ENCODE peak calls at places on chromosomes 11 and 22, in nine cellular contexts. S is BJ, Y is HCT116, V is fibroblast of pulmonary artery, N is WTC11, I is B cell, J is psoas muscle, A is DND-41, R is body of pancreas. G is an unnamed sample.

GRCh38 chr11:44445500-44446340 is 119.7 kb upstream of the CD82 start:
- DNase-seq in A (no peak), V (no peak), N (peak), I (no peak), J (no peak), S (no peak), Y (no peak), R (no peak), G (no peak)

GRCh38 chr11:83521647-83522596 is 235.8 kb upstream of the CCDC90B start:
- DNase-seq in N (peak), J (no peak), Y (no peak), R (no peak), S (no peak), V (no peak), A (no peak), I (no peak), G (no peak)

GRCh38 chr11:126345759-126346585 is 9.5 kb upstream of the ST3GAL4 start:
- DNase-seq in V (peak), S (no peak), J (peak), I (no peak), R (peak), N (no peak), A (no peak), Y (no peak), G (no peak)

GRCh38 chr11:86577663-86578636 is 94.5 kb downstream of the ME3 start:
- DNase-seq in V (peak), R (peak), Y (peak), S (peak), A (no peak), I (no peak), N (no peak), J (peak), G (no peak)

GRCh38 chr11:64436025-64436424 is 77.1 kb downstream of the RPS6KA4 start:
- DNase-seq in J (no peak), S (no peak), N (no peak), V (no peak), Y (no peak), R (no peak), A (no peak), I (no peak), G (no peak)

GRCh38 chr11:18834754-18835466 is 43.3 kb upstream of the PTPN5 start:
- DNase-seq in Y (no peak), N (no peak), I (no peak), J (no peak), R (peak), V (no peak), S (no peak), A (no peak), G (no peak)

GRCh38 chr11:119100960-119101349 is 698 bp downstream of the DPAGT1 start:
- DNase-seq in A (no peak), I (no peak), N (peak), S (no peak), Y (no peak), R (no peak), V (no peak), J (no peak), G (no peak)

GRCh38 chr22:17964153-17964552 is 60.2 kb downstream of the MICAL3 start:
- DNase-seq in Y (no peak), A (no peak), I (no peak), R (no peak), N (no peak), S (no peak), V (no peak), J (no peak), G (no peak)

GRCh38 chr11:9528573-9529332 is 44.7 kb upstream of the WEE1 start:
- DNase-seq in R (no peak), V (no peak), I (no peak), N (no peak), Y (no peak), J (no peak), S (no peak), A (no peak), G (no peak)

GRCh38 chr11:117286588-117286987 is 4.6 kb upstream of the BACE1-AS start:
- DNase-seq in I (no peak), R (no peak), S (no peak), Y (no peak), N (no peak), V (no peak), A (no peak), J (no peak), G (no peak)

GRCh38 chr11:72752088-72752914 is at the start of gene ARAP1:
- DNase-seq in N (peak), A (peak), V (peak), S (no peak), J (peak), I (peak), R (peak), Y (peak), G (peak)

GRCh38 chr11:20034941-20035340 is 125.3 kb downstream of the DBX1 start:
- DNase-seq in V (no peak), A (no peak), I (no peak), J (no peak), S (no peak), Y (no peak), R (no peak), N (no peak), G (no peak)

GRCh38 chr11:86039094-86039493 is 29.8 kb downstream of the PICALM start:
- DNase-seq in V (no peak), A (no peak), Y (no peak), S (no peak), N (no peak), R (no peak), J (no peak), I (no peak), G (no peak)

GRCh38 chr11:10975287-10975721 is 117.5 kb upstream of the ZBED5 start:
- DNase-seq in R (no peak), I (no peak), Y (no peak), N (no peak), S (no peak), J (no peak), A (no peak), V (no peak), G (no peak)

GRCh38 chr11:38332046-38332445 is 1734.0 kb upstream of the RAG2 start:
- DNase-seq in A (no peak), R (no peak), N (no peak), Y (no peak), V (no peak), S (no peak), J (no peak), I (no peak), G (no peak)

GRCh38 chr22:49621601-49622210 is 206.0 kb downstream of the BRD1 start:
- DNase-seq in J (peak), Y (no peak), A (no peak), N (peak), R (no peak), S (no peak), V (no peak), I (no peak), G (no peak)

GRCh38 chr11:131064373-131064991 is 148.2 kb upstream of the SNX19 start:
- DNase-seq in Y (peak), V (peak), N (peak), A (peak), S (no peak), J (peak), I (no peak), R (peak), G (peak)

GRCh38 chr22:38481162-38481870 is 13.4 kb downstream of the KDELR3 start:
- DNase-seq in A (no peak), N (no peak), R (no peak), J (no peak), V (no peak), S (no peak), Y (no peak), I (no peak), G (no peak)

GRCh38 chr11:36131719-36132349 is 157.4 kb downstream of the COMMD9 start:
- DNase-seq in J (peak), I (no peak), A (peak), Y (no peak), V (peak), N (peak), R (peak), S (no peak), G (peak)

GRCh38 chr11:126475627-126475991 is 120.1 kb downstream of the ST3GAL4 start:
- DNase-seq in S (no peak), A (no peak), N (no peak), I (no peak), R (no peak), V (no peak), J (no peak), Y (no peak), G (no peak)

GRCh38 chr11:36123353-36124220 is 165.6 kb downstream of the COMMD9 start:
- DNase-seq in Y (no peak), N (no peak), A (no peak), J (peak), I (no peak), S (no peak), R (no peak), V (no peak), G (no peak)

GRCh38 chr11:98107736-98108135 is 913.0 kb upstream of the CNTN5 start:
- DNase-seq in S (no peak), R (no peak), A (no peak), J (no peak), Y (no peak), V (no peak), I (no peak), N (no peak), G (no peak)

DNA sequence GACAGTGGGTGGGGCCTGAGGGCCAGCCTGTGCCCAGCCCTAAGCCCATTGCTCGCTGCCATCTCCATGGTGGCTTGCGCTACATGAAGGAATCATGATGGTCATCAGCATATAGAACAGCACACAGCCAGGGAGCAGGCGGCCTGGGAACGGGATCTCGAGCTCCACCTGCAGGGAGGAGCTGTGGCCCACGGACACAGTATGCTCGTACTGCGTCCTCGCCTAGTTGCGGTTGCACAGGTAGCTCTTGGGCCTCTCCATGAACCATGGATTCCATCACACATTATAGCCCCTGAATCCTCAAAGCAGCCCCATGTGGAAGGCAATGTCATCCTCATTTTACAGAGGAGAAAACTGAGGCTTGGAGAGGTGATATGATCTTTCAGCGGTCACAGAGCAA is 15.1 kb downstream of the SEC14L4 start:
- DNase-seq in S (no peak), J (no peak), I (no peak), N (peak), A (no peak), V (no peak), Y (no peak), R (no peak), G (no peak)
- TF ChIP-seq CTCF in S (peak), J (no peak), I (no peak), N (no peak), A (no peak), V (no peak), Y (no peak), R (no peak), G (no peak)

GRCh38 chr22:19122752-19123492 is 710 bp upstream of the DGCR2 start:
- DNase-seq in S (no peak), V (no peak), A (no peak), Y (no peak), I (no peak), N (no peak), R (peak), J (no peak), G (peak)

GRCh38 chr22:19120829-19121630 is 1.2 kb downstream of the DGCR2 start:
- DNase-seq in V (peak), I (no peak), A (no peak), R (peak), J (no peak), N (no peak), Y (peak), S (no peak), G (no peak)

GRCh38 chr22:19123936-19124335 is 1.7 kb upstream of the DGCR2 start:
- DNase-seq in A (no peak), I (no peak), S (no peak), V (no peak), N (no peak), R (no peak), J (no peak), Y (no peak), G (no peak)

GRCh38 chr22:19121631-19122142 is 525 bp downstream of the DGCR2 start:
- DNase-seq in R (peak), N (peak), J (peak), A (peak), Y (no peak), V (no peak), I (peak), S (no peak), G (peak)

DNA sequence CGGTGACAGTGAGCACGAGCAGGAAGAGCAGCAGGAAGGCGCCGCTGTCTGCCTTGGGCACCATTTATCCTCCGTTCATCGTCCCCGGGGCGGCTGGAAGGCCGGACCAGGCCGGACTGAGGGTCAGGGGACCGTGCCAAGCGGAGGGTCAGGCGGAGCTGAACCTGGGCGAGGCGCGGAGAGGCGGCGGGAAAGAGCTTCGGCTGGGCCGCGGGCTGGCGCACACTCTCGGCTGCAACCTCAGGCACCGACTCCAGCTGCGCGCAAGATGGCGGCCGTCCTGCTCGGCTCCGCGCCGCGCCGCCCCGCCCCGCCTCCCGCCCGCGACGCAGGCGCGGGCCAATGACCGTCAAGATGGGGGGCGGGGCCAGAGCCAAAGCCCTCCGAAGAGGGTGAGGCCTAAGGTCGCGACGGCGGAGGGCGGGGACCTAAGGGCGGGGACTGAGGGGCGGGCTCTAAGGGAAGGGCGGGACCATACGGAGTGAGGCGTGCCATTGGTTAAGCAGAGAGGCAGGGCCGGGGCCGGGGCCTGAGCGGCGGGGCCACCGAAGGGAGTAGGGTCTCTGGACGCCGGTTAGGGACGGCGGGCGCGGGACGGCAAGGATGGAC is at the start of gene DGCR2:
- DNase-seq in S (peak), A (peak), R (peak), N (peak), V (peak), Y (peak), I (peak), J (peak), G (peak)
- TF ChIP-seq CTCF in S (no peak), A (no peak), R (no peak), N (no peak), V (no peak), Y (no peak), I (no peak), J (no peak), G (no peak)

DNA sequence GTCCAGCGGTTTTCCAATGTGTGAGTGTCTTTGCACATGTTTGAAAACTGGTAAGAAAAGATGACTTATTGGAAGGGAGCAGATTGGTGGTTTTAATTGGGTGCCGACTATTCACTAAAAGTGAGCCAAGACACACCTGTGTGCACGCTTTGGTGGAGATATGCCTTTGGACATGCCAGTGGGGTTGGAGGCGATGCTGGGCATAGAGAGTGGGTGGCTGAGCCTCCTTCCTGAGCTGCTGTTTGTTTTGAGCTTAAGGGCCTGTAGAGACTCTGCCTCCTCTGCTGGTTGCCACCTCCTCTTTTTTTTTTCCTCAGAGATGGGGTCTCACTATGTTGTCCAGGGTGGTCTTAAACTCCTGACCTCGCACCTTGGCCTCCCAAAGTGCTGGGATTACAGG is 9.5 kb downstream of the IGHMBP2 start:
- DNase-seq in S (no peak), A (no peak), V (no peak), J (no peak), N (no peak), R (no peak), I (no peak), Y (no peak), G (no peak)
- TF ChIP-seq CTCF in S (no peak), A (no peak), V (no peak), J (no peak), N (no peak), R (no peak), I (no peak), Y (no peak), G (no peak)

GRCh38 chr11:124800226-124800929 is at the start of gene MSANTD2:
- DNase-seq in A (peak), Y (peak), S (no peak), I (peak), V (peak), N (peak), R (peak), J (peak), G (peak)
- TF ChIP-seq CTCF in A (no peak), Y (no peak), S (no peak), I (peak), V (no peak), N (no peak), R (no peak), J (no peak), G (no peak)

GRCh38 chr11:14793546-14793945 is 98.5 kb downstream of the CYP2R1 start:
- DNase-seq in N (no peak), S (no peak), A (no peak), R (no peak), V (peak), I (no peak), Y (no peak), J (no peak), G (no peak)

GRCh38 chr11:14784230-14784629 is 107.8 kb downstream of the CYP2R1 start:
- DNase-seq in A (no peak), N (no peak), R (no peak), S (no peak), J (no peak), Y (no peak), I (no peak), V (no peak), G (no peak)

GRCh38 chr11:14789879-14790484 is 102.0 kb downstream of the CYP2R1 start:
- DNase-seq in J (no peak), S (no peak), Y (no peak), V (peak), N (no peak), R (no peak), I (no peak), A (no peak), G (no peak)
- TF ChIP-seq CTCF in J (peak), S (peak), Y (peak), V (peak), N (no peak), R (no peak), I (peak), A (peak), G (no peak)

G was measured in glutamatergic neuron.